ENCODE peak calls at places on chromosomes 3 and 15, in four cellular contexts. Y, V, E and W are unnamed samples.

GRCh38 chr3:33035596-33035995 is 61.4 kb downstream of the GLB1 start:
- DNase-seq in Y (peak), E (peak), V (peak), W (peak)

GRCh38 chr3:127486337-127486944 is 104.1 kb downstream of the TPRA1 start:
- DNase-seq in E (no peak), V (no peak), Y (no peak), W (no peak)

GRCh38 chr3:131549340-131549739 is 46.6 kb upstream of the MRPL3 start:
- DNase-seq in E (no peak), V (no peak), Y (no peak), W (no peak)

GRCh38 chr3:78976200-78976599 is 791.6 kb downstream of the ROBO1 start:
- DNase-seq in Y (no peak), V (no peak), E (no peak), W (no peak)

GRCh38 chr3:117524890-117525289 is 815.3 kb downstream of the TUSC7 start:
- DNase-seq in E (peak), V (peak), Y (no peak), W (no peak)

GRCh38 chr15:38085931-38086562 is 151.6 kb downstream of the TMCO5A start:
- DNase-seq in E (peak), V (peak), Y (no peak), W (no peak)

GRCh38 chr3:60304103-60304502 is 947.1 kb downstream of the FHIT start:
- DNase-seq in E (no peak), V (peak), Y (no peak), W (no peak)

GRCh38 chr3:188092648-188093047 is 61.3 kb upstream of the LPP start:
- DNase-seq in E (no peak), V (no peak), Y (no peak), W (peak)

GRCh38 chr3:188848947-188849346 is 322.8 kb upstream of the TPRG1 start:
- DNase-seq in Y (no peak), E (no peak), V (no peak), W (no peak)

GRCh38 chr3:23455775-23456174 is 252.6 kb downstream of the UBE2E2 start:
- DNase-seq in Y (no peak), E (peak), V (peak), W (no peak)

GRCh38 chr3:32470362-32470761 is 32.3 kb downstream of the CMTM6 start:
- DNase-seq in V (no peak), E (no peak), Y (no peak), W (no peak)

GRCh38 chr3:153547984-153548383 is 386.0 kb downstream of the RAP2B start:
- DNase-seq in E (no peak), V (no peak), Y (no peak), W (no peak)

GRCh38 chr3:59803269-59803668 is 753.4 kb upstream of the CFAP20DC start:
- DNase-seq in Y (no peak), E (no peak), V (no peak), W (no peak)

GRCh38 chr15:74381481-74381880 is 14.0 kb upstream of the CYP11A1 start:
- DNase-seq in E (no peak), Y (no peak), V (no peak), W (no peak)

GRCh38 chr3:156341831-156342416 is 213.0 kb downstream of the SSR3 start:
- DNase-seq in E (no peak), V (no peak), Y (no peak), W (no peak)

GRCh38 chr3:189833996-189834395 is 202.8 kb downstream of the TP63 start:
- DNase-seq in E (no peak), Y (no peak), V (no peak), W (no peak)

GRCh38 chr3:189515916-189516531 is 115.2 kb upstream of the TP63 start:
- DNase-seq in V (no peak), Y (no peak), E (no peak), W (no peak)

GRCh38 chr3:20141306-20141705 is 44.7 kb downstream of the SGO1 start:
- DNase-seq in Y (no peak), V (no peak), E (no peak), W (no peak)

GRCh38 chr15:52247032-52247431 is 48.6 kb downstream of the MYO5C start:
- DNase-seq in E (peak), V (peak), Y (no peak), W (no peak)

GRCh38 chr3:114649331-114649730 is 355.5 kb downstream of the TIGIT start:
- DNase-seq in E (peak), Y (no peak), V (no peak), W (peak)

GRCh38 chr3:184172681-184173373 is 1.8 kb upstream of the AP2M1 start:
- DNase-seq in Y (no peak), E (peak), V (no peak), W (no peak)

GRCh38 chr3:190721330-190721729 is 141.2 kb downstream of the GMNC start:
- DNase-seq in Y (no peak), E (no peak), V (no peak), W (no peak)

GRCh38 chr3:113233497-113233896 is 22.1 kb downstream of the BOC start:
- DNase-seq in Y (no peak), E (no peak), V (no peak), W (no peak)

GRCh38 chr3:195767792-195768191 is 43.9 kb downstream of the MUC4 start:
- DNase-seq in Y (no peak), E (no peak), V (no peak), W (no peak)

GRCh38 chr3:50211930-50212329 is 6.9 kb downstream of the SLC38A3 start:
- DNase-seq in E (peak), Y (peak), V (no peak), W (no peak)

GRCh38 chr15:30992465-30992864 is 1.0 kb upstream of the MTMR10 start:
- DNase-seq in Y (no peak), E (no peak), V (no peak), W (no peak)

GRCh38 chr3:13195374-13195773 is 122.1 kb upstream of the IQSEC1 start:
- DNase-seq in E (no peak), V (no peak), Y (no peak), W (no peak)

GRCh38 chr3:28901029-28901428 is 379.8 kb upstream of the RBMS3 start:
- DNase-seq in Y (no peak), E (no peak), V (no peak), W (no peak)